ENCODE peak calls at places on chromosomes 1 and 21, in five cellular contexts. B is CD8-positive, alpha-beta memory T cell; V is HT-29; L is tibial artery; Q is AG20443. Z is an unnamed sample.

GRCh38 chr1:114485286-114485685 is 25.7 kb downstream of the TRIM33 start:
- DNase-seq in B (no peak), V (no peak), Q (peak; percentile 48), L (no peak), Z (no peak)

GRCh38 chr1:3610165-3610822 is 1.0 kb downstream of the MEGF6 start:
- DNase-seq in B (no peak), V (no peak), Q (no peak), L (no peak), Z (no peak)

GRCh38 chr1:208203848-208204609 is 40.2 kb downstream of the PLXNA2 start:
- DNase-seq in L (no peak), B (no peak), V (no peak), Q (no peak), Z (no peak)

GRCh38 chr1:22884806-22885559 is 87.7 kb downstream of the LACTBL1 start:
- DNase-seq in Q (no peak), V (no peak), B (no peak), L (no peak), Z (no peak)

GRCh38 chr1:5394111-5394510 is 598.1 kb downstream of the NPHP4 start:
- DNase-seq in Q (no peak), L (no peak), B (no peak), V (peak; percentile 28), Z (no peak)

GRCh38 chr1:111571239-111571638 is 48.4 kb upstream of the RAP1A start:
- DNase-seq in B (no peak), L (no peak), V (no peak), Q (no peak), Z (no peak)

GRCh38 chr1:39666772-39667171 is 5.1 kb downstream of the NT5C1A start:
- DNase-seq in V (no peak), Q (no peak), B (no peak), L (no peak), Z (no peak)

GRCh38 chr1:8740034-8740449 is 77.4 kb downstream of the RERE start:
- DNase-seq in Q (peak; percentile 14), V (no peak), B (no peak), L (no peak), Z (no peak)

GRCh38 chr1:6348511-6349191 is 44.9 kb downstream of the ACOT7 start:
- DNase-seq in L (no peak), V (peak; percentile 16), B (peak; percentile 80), Q (no peak), Z (no peak)

GRCh38 chr1:78291443-78291842 is 199.3 kb upstream of the PTGFR start:
- DNase-seq in V (no peak), Q (no peak), L (no peak), B (no peak), Z (no peak)

GRCh38 chr1:66380452-66381212 is 153.3 kb upstream of the SGIP1 start:
- DNase-seq in Q (no peak), L (no peak), V (no peak), B (no peak), Z (no peak)

GRCh38 chr1:116416854-116417513 is 43.9 kb downstream of the ATP1A1 start:
- DNase-seq in V (no peak), Q (no peak), B (no peak), L (no peak), Z (no peak)

GRCh38 chr1:77322061-77322900 is 40.5 kb downstream of the AK5 start:
- DNase-seq in V (peak; percentile 27), Q (peak; percentile 58), B (no peak), L (no peak), Z (no peak)

GRCh38 chr1:39973503-39974135 is 18.7 kb downstream of the MFSD2A start:
- DNase-seq in V (peak; percentile 74), B (peak; percentile 78), L (peak; percentile 78), Q (peak; percentile 82), Z (peak; percentile 83)

GRCh38 chr1:68918563-68918962 is 421.7 kb upstream of the DEPDC1 start:
- DNase-seq in Q (no peak), V (no peak), B (no peak), L (no peak), Z (no peak)

GRCh38 chr1:110778821-110779220 is 94.1 kb upstream of the CD53 start:
- DNase-seq in V (no peak), B (no peak), Q (no peak), L (no peak), Z (no peak)

GRCh38 chr21:35265170-35265877 is 216.2 kb upstream of the RUNX1 start:
- DNase-seq in Q (peak; percentile 47), V (no peak), L (no peak), B (no peak), Z (no peak)

GRCh38 chr1:62528015-62528414 is 69.3 kb upstream of the ANGPTL3 start:
- DNase-seq in L (no peak), B (peak; percentile 47), V (no peak), Q (no peak), Z (no peak)

GRCh38 chr1:240282061-240282830 is 190.6 kb downstream of the FMN2 start:
- DNase-seq in Q (no peak), B (no peak), V (no peak), L (no peak), Z (no peak)

GRCh38 chr1:25821630-25822091 is 1.9 kb downstream of the MTFR1L start:
- DNase-seq in Q (peak; percentile 55), B (no peak), L (no peak), V (no peak), Z (no peak)

GRCh38 chr1:99681583-99681982 is 35.7 kb downstream of the PALMD start:
- DNase-seq in V (no peak), Q (no peak), B (no peak), L (no peak), Z (no peak)

GRCh38 chr1:189149547-189150375 is 1327.9 kb downstream of the BRINP3 start:
- DNase-seq in V (no peak), B (no peak), Q (no peak), L (no peak), Z (no peak)

GRCh38 chr1:154583691-154584212 is 16.2 kb downstream of the CHRNB2 start:
- DNase-seq in L (peak; percentile 39), B (no peak), V (no peak), Q (no peak), Z (no peak)

GRCh38 chr21:45365608-45366241 is 39.2 kb upstream of the COL18A1 start:
- DNase-seq in Q (no peak), B (no peak), V (no peak), L (no peak), Z (no peak)

GRCh38 chr1:180800945-180801344 is 111.8 kb upstream of the KIAA1614 start:
- DNase-seq in L (no peak), Q (no peak), V (no peak), B (no peak), Z (no peak)

GRCh38 chr1:3519301-3519885 is 64.9 kb downstream of the ARHGEF16 start:
- DNase-seq in V (no peak), Q (no peak), L (no peak), B (no peak), Z (no peak)

GRCh38 chr1:196418772-196419171 is 189.5 kb downstream of the KCNT2 start:
- DNase-seq in L (no peak), V (no peak), Q (no peak), B (no peak), Z (no peak)

GRCh38 chr1:218324226-218324580 is 20.9 kb upstream of the TGFB2 start:
- DNase-seq in L (no peak), Q (no peak), B (no peak), V (no peak), Z (no peak)

Z was measured in ascending aorta.